ENCODE peak calls at places on chromosomes 13 and 19, in six cellular contexts. D, K, O, R, Y and H are unnamed samples.

GRCh38 chr13:21061077-21061945 is at the start of gene LATS2:
- DNase-seq in R (peak; percentile 93), K (peak; percentile 94), O (peak; percentile 95), Y (peak; percentile 94), D (peak; percentile 98), H (peak; percentile 99)

GRCh38 chr13:58994077-58994476 is 1169.7 kb downstream of the DIAPH3 start:
- DNase-seq in R (no peak), K (no peak), D (no peak), Y (no peak), O (no peak), H (no peak)

GRCh38 chr13:76523740-76524382 is 362.3 kb downstream of the KCTD12 start:
- DNase-seq in K (no peak), Y (peak; percentile 5), R (peak; percentile 52), O (no peak), D (no peak), H (peak; percentile 9)

GRCh38 chr13:30744056-30744684 is 8.8 kb downstream of the ALOX5AP start:
- DNase-seq in Y (peak; percentile 54), O (peak; percentile 45), K (no peak), R (peak; percentile 74), D (peak; percentile 60), H (peak; percentile 48)

GRCh38 chr13:93450226-93450625 is 223.6 kb downstream of the GPC6 start:
- DNase-seq in R (peak; percentile 79), Y (peak; percentile 10), K (no peak), O (no peak), D (no peak), H (peak; percentile 20)

GRCh38 chr19:10855879-10856522 is 7.8 kb downstream of the C19orf38 start:
- DNase-seq in R (no peak), Y (peak; percentile 28), D (no peak), O (no peak), K (no peak), H (no peak)

GRCh38 chr19:42175952-42176648 is 41.4 kb downstream of the DEDD2 start:
- DNase-seq in K (no peak), D (no peak), Y (peak; percentile 26), O (no peak), R (peak; percentile 31), H (peak; percentile 51)

GRCh38 chr13:34942732-34943674 is 933 bp downstream of the NBEA start:
- DNase-seq in D (no peak), O (peak; percentile 27), R (no peak), Y (no peak), K (peak; percentile 52), H (peak; percentile 51)

GRCh38 chr13:109781384-109782065 is 4.9 kb downstream of the IRS2 start:
- DNase-seq in R (peak; percentile 46), O (no peak), D (peak; percentile 65), Y (no peak), K (no peak), H (peak; percentile 50)

GRCh38 chr13:81184556-81185265 is 843.8 kb upstream of the SPRY2 start:
- DNase-seq in K (no peak), D (no peak), R (peak; percentile 22), O (no peak), Y (peak; percentile 56), H (peak; percentile 2)

GRCh38 chr13:43830481-43830873 is 43.7 kb upstream of the ENOX1 start:
- DNase-seq in O (no peak), K (no peak), Y (peak; percentile 96), D (no peak), R (peak; percentile 83), H (no peak)

GRCh38 chr19:38784224-38784623 is 4.8 kb upstream of the LGALS7B start:
- DNase-seq in K (no peak), D (peak; percentile 5), Y (no peak), R (peak; percentile 28), O (peak; percentile 61), H (no peak)

GRCh38 chr13:105871768-105872167 is 663.7 kb downstream of the EFNB2 start:
- DNase-seq in R (no peak), Y (no peak), D (no peak), O (no peak), K (no peak), H (no peak)

GRCh38 chr13:112124100-112124499 is 57.2 kb downstream of the SOX1 start:
- DNase-seq in O (no peak), R (no peak), K (no peak), Y (no peak), D (no peak), H (no peak)

GRCh38 chr19:2064395-2064787 is 13.3 kb upstream of the MKNK2 start:
- DNase-seq in D (no peak), K (no peak), Y (no peak), R (no peak), O (no peak), H (no peak)

GRCh38 chr19:37077929-37078716 is at the start of gene ZNF420:
- DNase-seq in R (peak; percentile 96), Y (peak; percentile 96), O (peak; percentile 91), K (peak; percentile 94), D (peak; percentile 97), H (peak; percentile 99)

GRCh38 chr19:45769821-45770191 is 754 bp upstream of the SIX5 start:
- DNase-seq in R (no peak), D (peak; percentile 73), K (no peak), O (peak; percentile 68), Y (peak; percentile 65), H (no peak)

GRCh38 chr19:56608274-56608964 is 13.3 kb downstream of the ZNF71 start:
- DNase-seq in Y (no peak), R (no peak), O (no peak), D (no peak), K (no peak), H (no peak)

GRCh38 chr13:102799544-102800144 is 725 bp downstream of the BIVM start:
- DNase-seq in Y (peak; percentile 39), O (no peak), D (peak; percentile 70), K (peak; percentile 20), R (peak; percentile 35), H (peak; percentile 64)

GRCh38 chr19:1263198-1263597 is 5.9 kb upstream of the CIRBP start:
- DNase-seq in K (no peak), Y (no peak), O (no peak), R (no peak), D (no peak), H (no peak)

GRCh38 chr13:89554801-89555200 is 1792.7 kb upstream of the MIR17HG start:
- DNase-seq in R (peak; percentile 10), D (no peak), K (no peak), O (no peak), Y (no peak), H (no peak)

GRCh38 chr13:33281951-33282595 is 3.5 kb downstream of the STARD13 start:
- DNase-seq in O (no peak), K (no peak), R (peak; percentile 89), Y (peak; percentile 87), D (no peak), H (no peak)

GRCh38 chr19:47713046-47714021 is at the start of gene EHD2:
- DNase-seq in D (peak; percentile 64), K (no peak), Y (peak; percentile 81), O (peak; percentile 56), R (peak; percentile 69), H (peak; percentile 89)

GRCh38 chr13:105047676-105048295 is 1487.7 kb downstream of the EFNB2 start:
- DNase-seq in K (no peak), Y (no peak), D (no peak), R (peak; percentile 14), O (no peak), H (peak; percentile 63)

GRCh38 chr13:77584111-77584510 is 48.6 kb downstream of the SCEL start:
- DNase-seq in Y (no peak), O (no peak), K (no peak), D (no peak), R (peak; percentile 6), H (peak; percentile 88)

GRCh38 chr19:9914001-9914314 is 22.4 kb downstream of the OLFM2 start:
- DNase-seq in D (no peak), K (no peak), O (no peak), R (no peak), Y (no peak), H (no peak)

GRCh38 chr13:33080962-33081655 is 64.9 kb downstream of the KL start:
- DNase-seq in K (no peak), R (no peak), Y (peak; percentile 81), D (no peak), O (no peak), H (no peak)

GRCh38 chr19:16850133-16850532 is 20.9 kb downstream of the SIN3B start:
- DNase-seq in O (no peak), D (no peak), Y (peak; percentile 50), K (no peak), R (peak; percentile 60), H (peak; percentile 13)

GRCh38 chr19:55581828-55582223 is 1.2 kb upstream of the ZNF579 start:
- DNase-seq in K (no peak), R (no peak), D (no peak), Y (no peak), O (no peak), H (peak; percentile 22)

GRCh38 chr19:41531438-41532311 is 44.3 kb upstream of the CEACAM21 start:
- DNase-seq in K (no peak), R (peak; percentile 7), Y (peak; percentile 92), O (peak; percentile 59), D (peak; percentile 65), H (no peak)

GRCh38 chr13:56736966-56737365 is 403.8 kb upstream of the PRR20A start:
- DNase-seq in K (no peak), O (no peak), D (no peak), Y (no peak), R (no peak), H (no peak)

GRCh38 chr13:20760872-20761271 is 12.9 kb downstream of the EEF1AKMT1 start:
- DNase-seq in O (no peak), Y (no peak), K (no peak), R (no peak), D (no peak), H (no peak)

GRCh38 chr19:5225486-5226345 is 114.9 kb downstream of the PTPRS start:
- DNase-seq in D (no peak), O (no peak), R (no peak), Y (no peak), K (peak; percentile 1), H (peak; percentile 17)

GRCh38 chr13:44278164-44278563 is 95.5 kb upstream of the SERP2 start:
- DNase-seq in O (no peak), D (no peak), R (no peak), K (no peak), Y (no peak), H (no peak)

GRCh38 chr19:32268381-32268780 is 77.0 kb upstream of the ZNF507 start:
- DNase-seq in Y (no peak), R (no peak), D (no peak), O (no peak), K (no peak), H (no peak)

GRCh38 chr19:17035842-17036424 is 9.3 kb upstream of the CPAMD8 start:
- DNase-seq in O (no peak), Y (no peak), R (no peak), K (no peak), D (no peak), H (no peak)